ENCODE peak calls at places on chromosomes 4 and X, in five cellular contexts. R is NB4, Y is K562, K is HepG2, J is A549. S is an unnamed sample.

GRCh38 chr4:138112389-138112788 is 129.8 kb downstream of the SLC7A11 start:
- DNase-seq in R (no peak), Y (no peak), K (no peak), J (no peak), S (no peak)

GRCh38 chr4:152029631-152030030 is 268.8 kb upstream of the GATB start:
- DNase-seq in J (no peak), R (peak), Y (no peak), K (no peak), S (no peak)

GRCh38 chrX:65697915-65698796 is 30.7 kb downstream of the MSN start:
- DNase-seq in R (peak), J (no peak), Y (peak), K (no peak), S (peak)

GRCh38 chrX:12581546-12581945 is 209.7 kb upstream of the PRPS2 start:
- DNase-seq in K (no peak), J (no peak), Y (no peak), R (no peak), S (no peak)

GRCh38 chrX:139196890-139197289 is 333.6 kb upstream of the F9 start:
- DNase-seq in Y (no peak), R (no peak), K (no peak), J (no peak), S (no peak)

GRCh38 chr4:71426381-71427042 is 87.7 kb downstream of the SLC4A4 start:
- DNase-seq in R (no peak), J (no peak), Y (no peak), K (no peak), S (no peak)

GRCh38 chrX:614136-614535 is 16.5 kb upstream of the SHOX start:
- DNase-seq in Y (no peak), K (no peak), J (no peak), R (no peak), S (no peak)

GRCh38 chr4:5524900-5525299 is 183.5 kb downstream of the EVC2 start:
- DNase-seq in J (no peak), Y (no peak), K (no peak), R (no peak), S (peak)

GRCh38 chr4:118235726-118236125 is 117.1 kb downstream of the PRSS12 start:
- DNase-seq in K (no peak), R (no peak), J (no peak), Y (no peak), S (no peak)

GRCh38 chr4:118237531-118237930 is 115.3 kb downstream of the PRSS12 start:
- DNase-seq in J (no peak), K (no peak), R (no peak), Y (no peak), S (no peak)
- TF ChIP-seq MYC in J (no peak), K (no peak), R (no peak), Y (no peak), S (no peak)

GRCh38 chrX:2401590-2402360 is 99.0 kb downstream of the DHRSX start:
- DNase-seq in J (no peak), Y (no peak), K (peak), R (no peak), S (no peak)
- TF ChIP-seq MYC in J (no peak), Y (no peak), K (peak), R (no peak), S (no peak)

DNA sequence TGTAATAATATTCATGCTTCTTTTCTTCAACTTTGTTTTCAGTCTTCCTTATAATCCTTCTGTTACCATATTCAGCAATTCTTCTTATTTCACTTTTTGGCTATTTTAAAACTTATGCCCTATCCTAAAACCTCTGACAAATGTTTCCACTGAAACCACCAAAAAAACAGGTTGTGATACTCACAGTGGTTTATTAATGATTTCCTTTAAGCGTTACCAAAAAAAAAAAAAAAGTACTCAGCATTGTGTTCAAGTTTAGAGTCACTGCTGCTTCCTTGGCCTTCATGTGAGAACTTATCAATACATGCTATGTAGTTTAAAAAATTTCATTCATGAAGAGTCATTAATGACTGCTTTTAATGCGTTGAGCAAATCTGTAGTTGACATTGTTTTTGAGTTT is 35.4 kb upstream of the UGT2A3 start:
- DNase-seq in K (no peak), Y (no peak), J (no peak), R (no peak), S (no peak)
- TF ChIP-seq MYC in K (no peak), Y (no peak), J (no peak), R (no peak), S (no peak)

DNA sequence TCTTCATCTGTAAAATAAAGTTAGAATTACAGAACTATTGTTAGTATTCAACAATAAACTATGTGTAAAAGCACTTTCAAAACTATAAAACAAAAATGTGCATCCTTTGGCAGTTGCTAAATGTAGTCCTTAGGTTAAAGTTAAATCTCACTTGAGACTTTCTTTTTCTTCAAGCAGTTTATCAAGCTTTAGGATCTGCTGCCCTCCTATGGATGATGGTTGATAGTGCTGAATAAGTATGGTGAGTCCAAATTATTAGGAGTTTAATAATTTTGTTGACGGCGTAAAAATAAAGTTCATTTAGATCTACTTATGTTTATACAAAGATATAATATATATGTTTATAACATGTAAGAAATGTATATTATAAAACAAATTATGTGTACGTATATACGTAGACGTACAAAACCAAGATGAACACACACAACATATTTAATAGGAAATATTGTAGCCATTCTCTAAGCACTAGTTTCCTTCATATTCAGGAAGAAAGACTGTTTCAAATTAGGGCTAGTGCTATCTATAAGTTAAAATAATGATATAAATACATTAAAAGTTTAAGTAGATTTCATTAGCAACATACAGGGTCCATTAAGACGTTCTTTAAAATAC is 22.3 kb downstream of the UGT2A2 start:
- DNase-seq in Y (peak), R (peak), J (peak), K (peak), S (peak)
- TF ChIP-seq MYC in Y (no peak), R (no peak), J (no peak), K (no peak), S (no peak)

GRCh38 chr4:67087897-67088296 is 457.4 kb downstream of the CENPC start:
- DNase-seq in J (peak), Y (peak), R (peak), K (peak), S (peak)

DNA sequence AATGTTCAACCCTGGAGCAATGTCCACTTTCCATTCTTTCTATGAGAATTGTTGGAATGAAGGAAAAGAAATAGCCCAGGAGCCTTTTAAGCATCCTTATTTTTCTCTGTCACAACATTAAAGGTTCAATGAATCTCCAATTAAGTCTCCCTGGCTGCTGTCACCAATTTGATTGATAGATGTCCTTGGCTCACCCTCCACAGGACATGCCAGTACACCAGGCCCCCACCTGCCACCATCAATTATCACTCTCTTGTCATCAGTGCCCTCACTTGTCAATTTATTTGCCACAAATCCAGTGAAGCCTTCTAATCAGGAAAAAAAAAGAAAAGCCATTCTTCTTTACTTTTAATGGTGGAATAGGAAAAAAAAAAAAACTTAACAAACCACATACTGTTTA is 453.6 kb downstream of the CENPC start:
- DNase-seq in R (no peak), J (no peak), Y (no peak), K (no peak), S (no peak)
- TF ChIP-seq MYC in R (no peak), J (no peak), Y (no peak), K (no peak), S (no peak)

GRCh38 chrX:44742480-44743155 is 101.2 kb upstream of the DUSP21 start:
- DNase-seq in Y (no peak), J (no peak), K (no peak), R (no peak), S (no peak)
- TF ChIP-seq MYC in Y (no peak), J (no peak), K (no peak), R (no peak), S (no peak)

S was measured in endothelial cell of umbilical vein.